ENCODE peak calls at places on chromosomes 12 and 14, in eight cellular contexts. N is stomach, J is left ventricle myocardium inferior, Y is lower leg skin, X is breast epithelium, M is endothelial cell, O is lung, A is tibial artery. W is an unnamed sample.

GRCh38 chr12:111022386-111022785 is 102.0 kb upstream of the MYL2 start:
- DNase-seq in O (no peak), M (no peak), N (no peak), X (no peak), J (no peak), Y (no peak), A (no peak), W (no peak)

GRCh38 chr14:59630281-59630963 is 53.8 kb upstream of the CCDC175 start:
- DNase-seq in N (no peak), O (no peak), X (no peak), M (peak), Y (no peak), A (peak), J (no peak), W (no peak)

GRCh38 chr14:104799657-104800599 is 973 bp upstream of the ZBTB42 start:
- DNase-seq in A (peak), Y (peak), O (peak), J (peak), X (peak), N (peak), M (peak), W (peak)

GRCh38 chr12:64691227-64691792 is 67.9 kb downstream of the GNS start:
- DNase-seq in O (no peak), J (no peak), A (peak), M (no peak), X (no peak), Y (peak), N (no peak), W (no peak)

GRCh38 chr12:68612245-68612644 is 1.5 kb downstream of the RAP1B start:
- DNase-seq in Y (no peak), A (no peak), J (no peak), M (no peak), O (no peak), N (no peak), X (no peak), W (no peak)

GRCh38 chr12:11794751-11795150 is 145.3 kb downstream of the ETV6 start:
- DNase-seq in Y (no peak), N (no peak), M (no peak), O (no peak), A (no peak), J (no peak), X (no peak), W (no peak)

GRCh38 chr14:61934385-61934784 is 172.2 kb downstream of the SNAPC1 start:
- DNase-seq in N (no peak), X (no peak), O (no peak), A (no peak), M (no peak), Y (no peak), J (no peak), W (no peak)

GRCh38 chr12:57190037-57190436 is 26.6 kb upstream of the NXPH4 start:
- DNase-seq in J (no peak), M (no peak), Y (no peak), X (no peak), O (peak), N (no peak), A (no peak), W (no peak)

GRCh38 chr14:36424478-36425102 is 95.4 kb downstream of the NKX2-1 start:
- DNase-seq in O (no peak), N (no peak), X (no peak), M (no peak), Y (no peak), A (no peak), J (no peak), W (no peak)

GRCh38 chr12:8057839-8058238 is 8.3 kb downstream of the C3AR1 start:
- DNase-seq in X (no peak), M (no peak), J (no peak), Y (no peak), O (no peak), N (no peak), A (no peak), W (no peak)

GRCh38 chr12:50283924-50284236 is 560 bp upstream of the LIMA1 start:
- DNase-seq in J (no peak), M (no peak), X (no peak), Y (no peak), O (no peak), A (no peak), N (no peak), W (no peak)

GRCh38 chr14:65101631-65102440 is 481 bp downstream of the MAX start:
- DNase-seq in J (peak), A (peak), O (peak), Y (peak), N (peak), X (no peak), M (peak), W (no peak)

GRCh38 chr14:57209561-57209960 is 59.1 kb downstream of the EXOC5 start:
- DNase-seq in X (no peak), J (no peak), N (no peak), Y (no peak), M (no peak), A (no peak), O (no peak), W (no peak)

GRCh38 chr14:103656031-103656757 is 27.2 kb downstream of the KLC1 start:
- DNase-seq in A (no peak), N (no peak), J (no peak), M (no peak), X (no peak), O (no peak), Y (no peak), W (no peak)

GRCh38 chr14:99729991-99730875 is 46.1 kb downstream of the CYP46A1 start:
- DNase-seq in N (peak), X (peak), M (peak), J (peak), A (peak), O (peak), Y (peak), W (peak)

GRCh38 chr14:70735043-70735442 is 74.3 kb downstream of the MAP3K9 start:
- DNase-seq in J (no peak), N (no peak), X (no peak), Y (no peak), O (no peak), M (no peak), A (no peak), W (no peak)

GRCh38 chr14:85501751-85502150 is 28.2 kb upstream of the FLRT2 start:
- DNase-seq in M (no peak), N (no peak), O (no peak), J (no peak), A (no peak), Y (no peak), X (no peak), W (no peak)

DNA sequence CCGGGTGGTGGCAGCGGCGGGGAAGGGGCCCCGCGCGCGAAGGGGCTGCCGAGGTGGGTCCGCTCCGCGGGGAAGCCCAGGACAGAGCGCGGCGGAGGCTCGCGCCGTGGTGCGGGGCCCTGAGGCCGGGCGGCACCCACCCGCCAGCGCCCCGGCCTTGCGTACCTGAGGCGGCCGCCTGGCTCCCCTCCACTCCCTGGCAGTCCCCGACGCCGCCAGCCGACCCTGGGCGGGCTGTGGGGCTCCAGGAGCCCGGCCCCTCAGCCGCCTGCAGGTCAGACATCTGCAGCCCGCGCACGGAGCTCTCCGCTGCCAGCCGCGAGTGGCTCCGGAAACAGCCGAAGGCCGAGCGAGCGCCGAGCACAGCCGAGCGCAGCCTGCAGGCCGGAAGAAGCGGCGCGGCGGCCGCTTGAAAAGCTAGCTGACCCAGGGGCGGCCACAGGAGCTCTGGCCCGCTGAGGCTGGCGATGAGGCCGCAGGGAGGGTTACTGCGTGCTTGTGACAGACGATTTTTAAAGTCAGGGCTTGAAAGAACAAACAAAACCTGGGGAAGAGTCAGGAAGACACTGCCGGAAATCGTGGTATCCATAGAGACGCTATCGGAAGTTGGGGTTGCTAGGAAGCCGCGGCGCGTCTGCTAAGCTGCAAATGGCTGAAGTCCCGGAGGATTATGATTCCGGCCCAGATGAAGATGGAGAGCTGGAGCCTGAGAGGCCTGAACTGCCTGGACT is at the start of the genes SAMD15 and TMED8:
- DNase-seq in J (peak), Y (peak), M (peak), A (peak), N (peak), O (peak), X (peak), W (peak)
- TF ChIP-seq CTCF in J (peak), Y (no peak), M (no peak), A (peak), N (no peak), O (no peak), X (peak), W (no peak)

GRCh38 chr12:60684988-60685655 is 1089.3 kb downstream of the SLC16A7 start:
- DNase-seq in O (no peak), M (peak), J (no peak), N (no peak), Y (no peak), A (no peak), X (no peak), W (no peak)
- TF ChIP-seq CTCF in O (no peak), M (peak), J (peak), N (no peak), Y (no peak), A (no peak), X (no peak), W (no peak)

DNA sequence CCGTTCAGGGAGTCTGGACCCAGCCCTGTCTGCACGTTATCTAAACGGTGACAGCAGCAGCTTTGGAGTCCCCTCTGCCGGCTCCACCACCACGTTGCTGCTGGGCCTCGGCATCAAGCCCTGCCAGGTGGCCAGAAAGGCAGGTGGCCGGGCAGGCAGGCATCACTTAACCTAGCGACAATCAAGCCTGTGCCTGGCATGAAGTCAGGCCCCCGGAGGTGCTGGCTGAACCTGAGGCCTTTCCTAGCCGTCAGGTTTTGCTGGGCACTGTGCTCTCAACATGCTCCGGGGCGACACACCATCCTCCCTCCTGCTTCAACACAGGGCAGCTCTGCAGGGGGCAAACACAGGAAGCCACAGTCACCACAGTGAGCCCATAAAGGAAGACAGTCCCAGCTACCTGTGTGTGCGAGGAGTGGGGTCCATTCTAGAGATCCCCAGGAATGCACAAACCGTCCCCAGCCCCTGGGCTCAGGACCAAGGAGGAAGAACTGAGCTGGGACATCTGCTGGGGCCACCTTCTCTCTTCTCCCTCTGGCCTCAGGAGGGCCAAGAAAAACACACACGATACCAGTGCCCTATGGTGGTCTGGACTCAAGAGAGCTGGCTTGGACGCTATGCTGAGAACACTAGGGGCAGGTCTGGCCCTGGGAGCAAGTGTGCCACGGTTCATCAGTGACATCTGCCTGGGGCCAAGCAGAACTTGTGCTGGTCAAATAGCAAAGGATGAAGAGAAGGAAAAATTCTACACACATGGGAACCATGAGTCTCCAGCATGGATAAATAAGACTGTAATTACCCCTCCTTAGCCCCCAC is 44.7 kb downstream of the CCDC88C start:
- DNase-seq in Y (no peak), M (no peak), O (no peak), J (no peak), X (no peak), N (peak), A (no peak), W (no peak)
- TF ChIP-seq CTCF in Y (no peak), M (no peak), O (no peak), J (no peak), X (no peak), N (no peak), A (no peak), W (no peak)

DNA sequence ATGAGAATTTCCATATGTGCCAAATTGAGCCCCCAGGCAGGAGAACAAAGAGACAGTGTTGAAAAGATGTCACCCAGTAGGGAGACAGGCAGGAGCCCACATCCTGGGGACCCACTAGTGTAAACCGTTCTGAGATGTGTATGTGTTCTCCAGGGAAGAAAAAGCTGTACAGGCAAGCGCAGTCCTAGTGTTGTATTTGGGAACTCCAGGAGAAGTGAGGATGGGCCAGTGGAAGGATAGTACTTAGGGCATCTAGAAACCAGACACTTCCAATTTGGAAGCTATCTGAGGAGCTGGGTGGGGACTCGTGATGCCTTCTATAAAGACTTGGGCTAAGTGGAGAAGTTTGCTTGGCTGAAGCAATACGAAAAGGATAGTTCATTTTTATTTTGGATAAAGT is 108.2 kb upstream of the ARHGAP5 start:
- DNase-seq in M (no peak), N (no peak), O (no peak), J (no peak), X (no peak), Y (no peak), A (no peak), W (no peak)
- TF ChIP-seq CTCF in M (no peak), N (no peak), O (no peak), J (peak), X (no peak), Y (no peak), A (no peak), W (no peak)

GRCh38 chr12:70849265-70849960 is 71.1 kb downstream of the PTPRR start:
- DNase-seq in Y (no peak), N (no peak), M (no peak), A (no peak), J (no peak), O (no peak), X (no peak), W (no peak)
- TF ChIP-seq CTCF in Y (no peak), N (no peak), M (no peak), A (peak), J (peak), O (no peak), X (peak), W (no peak)

DNA sequence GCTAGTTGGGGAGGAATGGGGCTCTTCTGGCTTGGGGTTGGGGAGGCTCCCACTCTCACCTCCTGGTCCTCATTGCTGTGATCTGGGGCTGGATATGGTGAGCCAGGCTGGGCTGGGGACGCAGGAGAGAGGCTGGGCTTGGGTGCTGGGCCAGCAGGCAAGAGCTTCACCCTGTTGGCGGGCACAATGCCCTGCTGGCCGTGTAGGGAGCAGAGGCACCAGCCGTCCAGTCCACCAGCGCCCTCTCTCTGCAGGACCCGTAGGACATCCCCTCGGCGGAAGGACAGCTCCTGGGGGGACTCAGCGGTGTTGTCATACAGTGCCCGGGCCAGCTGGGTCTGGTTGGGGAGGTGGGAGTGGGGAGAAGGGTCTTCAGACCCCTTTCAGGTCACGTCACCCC is 4.5 kb downstream of the EFS start:
- DNase-seq in J (no peak), A (no peak), N (no peak), X (no peak), M (no peak), Y (peak), O (no peak), W (no peak)
- TF ChIP-seq CTCF in J (peak), A (no peak), N (no peak), X (no peak), M (no peak), Y (no peak), O (no peak), W (no peak)

DNA sequence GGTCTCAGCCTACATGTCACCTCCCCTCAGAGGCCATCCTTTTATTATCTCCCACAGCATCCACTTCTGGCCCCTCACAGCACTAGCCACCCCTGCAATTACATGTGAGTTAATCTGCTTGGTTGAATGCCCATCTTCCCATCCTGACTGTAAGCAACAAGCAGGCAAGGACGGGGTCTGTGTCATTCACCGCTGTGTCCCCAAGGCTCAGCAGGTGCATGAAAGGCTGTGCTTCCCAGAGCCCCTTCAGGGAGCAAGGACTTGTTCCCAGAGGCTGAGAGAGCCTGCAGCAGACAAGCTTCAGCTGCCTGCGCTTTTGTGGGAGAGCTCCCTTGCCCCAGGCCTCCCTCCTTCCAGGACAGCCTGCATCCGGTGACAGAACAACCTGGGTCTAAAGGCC is 172.7 kb upstream of the GSC start:
- DNase-seq in M (no peak), A (no peak), O (no peak), J (no peak), Y (peak), X (no peak), N (no peak), W (no peak)
- TF ChIP-seq CTCF in M (no peak), A (no peak), O (no peak), J (no peak), Y (no peak), X (no peak), N (no peak), W (no peak)

W was measured in omental fat pad.